ENCODE peak calls at places on chromosomes 3 and 15, in nine cellular contexts. H is neural progenitor cell, S is PC-3, Q is HCT116, K is MM.1S, G is hepatocyte, V is OCI-LY7, X is SK-N-SH, N is GM23248. D is an unnamed sample.

GRCh38 chr3:5197470-5198312 is 10.2 kb downstream of the EDEM1 start:
- DNase-seq in X (no peak), S (peak; percentile 43), Q (no peak), H (no peak), G (no peak), N (peak; percentile 58), K (peak; percentile 94), V (peak; percentile 94), D (peak; percentile 31)

GRCh38 chr3:188349963-188350332 is 196.0 kb downstream of the LPP start:
- DNase-seq in N (no peak), S (no peak), X (no peak), Q (no peak), G (no peak), H (no peak), V (no peak), K (no peak), D (no peak)

GRCh38 chr3:72018339-72018984 is 233.5 kb upstream of the PROK2 start:
- DNase-seq in G (no peak), V (no peak), X (no peak), N (peak; percentile 59), S (no peak), Q (no peak), H (peak; percentile 31), K (no peak), D (no peak)

GRCh38 chr15:77033417-77033728 is 37.5 kb downstream of the TSPAN3 start:
- DNase-seq in X (no peak), V (no peak), G (no peak), K (no peak), Q (no peak), S (no peak), H (no peak), N (no peak), D (no peak)

GRCh38 chr15:80277147-80277546 is 25.1 kb upstream of the CTXND1 start:
- DNase-seq in V (no peak), X (no peak), K (no peak), G (no peak), Q (no peak), H (no peak), S (no peak), N (no peak), D (no peak)

GRCh38 chr3:25831578-25831977 is 41.7 kb downstream of the OXSM start:
- DNase-seq in X (peak; percentile 14), Q (peak; percentile 31), V (peak; percentile 88), N (peak; percentile 52), G (peak; percentile 22), H (peak; percentile 41), S (peak; percentile 46), K (peak; percentile 77), D (peak; percentile 41)

GRCh38 chr3:11060500-11061251 is 68.1 kb downstream of the SLC6A1 start:
- DNase-seq in Q (peak; percentile 50), N (peak; percentile 82), G (peak; percentile 88), S (peak; percentile 83), X (peak; percentile 89), K (peak; percentile 45), H (peak; percentile 85), V (peak; percentile 2), D (peak; percentile 83)

GRCh38 chr3:116288480-116288879 is 156.8 kb downstream of the LSAMP start:
- DNase-seq in H (no peak), G (no peak), Q (no peak), X (no peak), S (no peak), K (no peak), N (no peak), V (no peak), D (no peak)

GRCh38 chr15:38503497-38503896 is 49.6 kb downstream of the FAM98B start:
- DNase-seq in V (no peak), K (no peak), G (no peak), X (no peak), H (no peak), Q (no peak), N (no peak), S (no peak), D (no peak)

GRCh38 chr3:143430582-143430981 is 311.0 kb downstream of the CHST2 start:
- DNase-seq in X (no peak), Q (no peak), V (no peak), N (no peak), G (no peak), K (no peak), S (no peak), H (no peak), D (no peak)

GRCh38 chr3:183586477-183586876 is 31.0 kb upstream of the KLHL6 start:
- DNase-seq in N (no peak), K (no peak), S (no peak), G (no peak), X (no peak), V (peak; percentile 48), H (no peak), Q (no peak), D (no peak)

GRCh38 chr3:128050597-128050996 is 1.6 kb upstream of the SEC61A1 start:
- DNase-seq in H (no peak), S (peak; percentile 71), K (no peak), N (peak; percentile 67), G (no peak), Q (no peak), V (no peak), X (no peak), D (no peak)

GRCh38 chr15:56491110-56491722 is 26.3 kb upstream of the MNS1 start:
- DNase-seq in K (peak; percentile 73), S (peak; percentile 79), V (peak; percentile 89), G (peak; percentile 86), X (peak; percentile 71), N (peak; percentile 84), Q (peak; percentile 71), H (peak; percentile 83), D (peak; percentile 90)

GRCh38 chr3:136078421-136079364 is 113.2 kb downstream of the PPP2R3A start:
- DNase-seq in X (peak; percentile 15), S (peak; percentile 41), K (peak; percentile 39), H (no peak), N (peak; percentile 65), G (peak; percentile 35), V (peak; percentile 48), Q (no peak), D (peak; percentile 23)

GRCh38 chr3:77190281-77190841 is 150.5 kb downstream of the ROBO2 start:
- DNase-seq in V (no peak), G (peak; percentile 21), X (no peak), S (no peak), K (no peak), Q (no peak), H (no peak), N (no peak), D (no peak)
- TF ChIP-seq EZH2phosphoT487 in V (no peak), G (no peak), X (no peak), S (no peak), K (no peak), Q (no peak), H (no peak), N (no peak), D (no peak)

GRCh38 chr3:51393096-51393495 is 2.0 kb downstream of the RBM15B start:
- DNase-seq in Q (no peak), V (no peak), G (no peak), H (no peak), X (no peak), S (no peak), K (no peak), N (no peak), D (no peak)

GRCh38 chr3:51393564-51393963 is 2.5 kb downstream of the RBM15B start:
- DNase-seq in V (no peak), Q (no peak), H (no peak), G (no peak), K (no peak), S (no peak), N (no peak), X (no peak), D (no peak)

GRCh38 chr3:51396401-51396800 is 5.3 kb downstream of the RBM15B start:
- DNase-seq in N (no peak), V (no peak), K (no peak), Q (no peak), H (no peak), G (no peak), S (no peak), X (no peak), D (no peak)

GRCh38 chr3:51395493-51396213 is 4.6 kb downstream of the RBM15B start:
- DNase-seq in Q (no peak), H (no peak), V (no peak), N (peak; percentile 30), K (no peak), G (no peak), S (no peak), X (no peak), D (no peak)

GRCh38 chr3:51394541-51394940 is 3.5 kb downstream of the RBM15B start:
- DNase-seq in V (no peak), G (no peak), N (no peak), X (no peak), S (no peak), Q (no peak), H (no peak), K (no peak), D (no peak)
- H3K4me1 ChIP-seq in V (peaks cover 54% of the 10 kb centered on the region), G (peaks cover 38% of the 10 kb centered on the region), N (peaks cover 19% of the 10 kb centered on the region), X (peaks cover 11% of the 10 kb centered on the region), S (peaks cover 17% of the 10 kb centered on the region), Q (peaks cover 18% of the 10 kb centered on the region), H (peaks cover 24% of the 10 kb centered on the region), K (peaks cover 17% of the 10 kb centered on the region), D (peaks cover 16% of the 10 kb centered on the region)

DNA sequence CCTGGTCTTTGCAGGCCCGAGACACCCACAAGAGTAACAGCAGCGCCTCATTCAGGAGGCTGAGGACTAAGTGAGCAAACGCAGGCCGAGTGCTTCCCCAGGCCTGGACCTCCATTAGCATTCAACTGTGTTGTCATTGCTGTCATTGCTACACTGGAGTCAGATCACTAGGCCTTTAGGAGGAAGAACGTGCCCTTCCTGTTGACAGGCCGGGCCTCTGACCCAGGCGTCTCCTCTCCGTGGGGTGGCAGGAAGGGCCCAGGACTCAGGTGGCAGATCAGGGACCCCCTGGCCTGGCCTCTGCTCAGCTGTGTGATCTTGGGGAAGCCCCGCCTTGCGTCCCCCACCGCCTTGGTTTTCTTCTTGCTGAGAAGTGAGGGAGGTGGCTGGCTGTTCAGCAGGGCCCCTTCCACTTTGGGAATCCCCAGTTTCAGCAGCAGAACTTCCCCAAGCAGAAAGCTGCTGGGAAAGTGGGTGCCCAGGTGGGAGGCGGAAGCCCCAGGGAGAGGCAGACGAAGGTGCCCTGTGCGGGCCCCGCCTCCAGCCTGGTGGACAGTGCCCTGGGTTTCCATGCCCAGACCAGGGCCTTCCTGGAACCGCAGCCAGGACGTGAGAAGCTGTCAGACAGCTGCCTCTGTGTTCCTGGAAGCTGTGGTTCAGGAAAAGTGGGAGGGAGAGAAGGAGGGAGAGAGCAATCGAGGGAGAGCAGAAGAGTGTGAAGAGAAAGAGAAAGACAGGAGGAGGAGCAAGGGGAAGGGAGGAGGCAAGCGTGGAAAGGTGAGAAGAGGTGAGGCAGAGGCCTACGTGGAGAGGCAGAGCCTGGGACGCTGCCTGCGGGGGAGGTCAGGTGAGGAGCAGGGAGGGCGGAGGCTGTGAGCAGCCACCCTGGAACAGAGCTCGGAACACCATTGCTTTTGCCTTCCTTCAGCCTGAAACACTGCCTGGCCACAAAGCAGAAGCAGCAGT is 18.9 kb downstream of the ZDHHC19 start:
- DNase-seq in V (peak; percentile 38), Q (no peak), S (no peak), H (no peak), G (no peak), X (peak; percentile 13), N (no peak), K (no peak), D (peak; percentile 68)
- TF ChIP-seq EZH2phosphoT487 in V (no peak), Q (no peak), S (no peak), H (no peak), G (no peak), X (no peak), N (no peak), K (no peak), D (no peak)

DNA sequence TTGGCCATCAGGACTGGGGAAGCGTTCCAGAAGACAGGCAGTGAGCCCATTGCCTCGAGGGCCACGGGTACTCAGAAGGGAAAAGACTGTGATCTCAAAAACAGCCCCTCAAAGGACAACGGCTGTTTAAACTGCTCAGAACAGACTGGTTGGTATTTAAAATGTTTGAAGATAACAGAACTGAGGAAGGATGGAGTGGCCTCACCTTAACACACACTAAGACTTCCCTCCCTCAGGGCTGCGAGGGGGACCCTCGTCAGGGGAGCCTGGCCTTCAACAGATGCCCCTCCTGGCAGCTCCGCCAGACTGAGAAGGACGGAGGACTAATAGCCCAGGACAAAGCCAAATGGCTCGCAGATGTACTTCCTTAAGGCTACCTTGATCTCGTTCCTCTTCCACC is 2.6 kb downstream of the STIMATE start:
- DNase-seq in Q (no peak), V (no peak), X (no peak), S (no peak), N (no peak), H (no peak), K (no peak), G (no peak), D (no peak)
- H3K4me1 ChIP-seq in Q (peaks cover 22% of the 10 kb centered on the region), V (peaks cover 19% of the 10 kb centered on the region), X (no peaks in the 10 kb centered on the region), S (peaks cover 24% of the 10 kb centered on the region), N (peaks cover 30% of the 10 kb centered on the region), H (peaks cover 6% of the 10 kb centered on the region), K (peaks cover 5% of the 10 kb centered on the region), G (peaks cover 37% of the 10 kb centered on the region), D (peaks cover 8% of the 10 kb centered on the region)